ENCODE peak calls at places on chromosomes 11 and 22, in four cellular contexts. One of them, this sample, is unnamed.

GRCh38 chr22:46914916-46915894 is 152.8 kb downstream of the TBC1D22A start:
- DNase-seq in stimulated activated CD8-positive, alpha-beta memory T cell treated with anti-CD3 and anti-CD28 coated beads, Interleukin-15, amount 100 ng/mL, for 24 hours: no peak
- DNase-seq in AG09309: no peak
- DNase-seq in right lobe of liver: no peak
- DNase-seq in this sample: no peak

GRCh38 chr11:102452461-102453285 is at the start of gene TMEM123:
- DNase-seq in AG09309: no peak
- DNase-seq in stimulated activated CD8-positive, alpha-beta memory T cell treated with anti-CD3 and anti-CD28 coated beads, Interleukin-15, amount 100 ng/mL, for 24 hours: peak; percentile 73
- DNase-seq in right lobe of liver: peak; percentile 92
- DNase-seq in this sample: peak; percentile 91

GRCh38 chr22:24947383-24947782 is 889 bp upstream of the LHFPL7 start:
- DNase-seq in right lobe of liver: no peak
- DNase-seq in stimulated activated CD8-positive, alpha-beta memory T cell treated with anti-CD3 and anti-CD28 coated beads, Interleukin-15, amount 100 ng/mL, for 24 hours: no peak
- DNase-seq in AG09309: no peak
- DNase-seq in this sample: no peak

GRCh38 chr22:33823552-33823951 is 96.7 kb downstream of the LARGE1 start:
- DNase-seq in stimulated activated CD8-positive, alpha-beta memory T cell treated with anti-CD3 and anti-CD28 coated beads, Interleukin-15, amount 100 ng/mL, for 24 hours: no peak
- DNase-seq in AG09309: no peak
- DNase-seq in right lobe of liver: no peak
- DNase-seq in this sample: no peak

GRCh38 chr11:22477312-22477711 is 139.1 kb downstream of the SLC17A6 start:
- DNase-seq in stimulated activated CD8-positive, alpha-beta memory T cell treated with anti-CD3 and anti-CD28 coated beads, Interleukin-15, amount 100 ng/mL, for 24 hours: no peak
- DNase-seq in right lobe of liver: no peak
- DNase-seq in AG09309: no peak
- DNase-seq in this sample: no peak

GRCh38 chr22:42960146-42960509 is 54.8 kb downstream of the PACSIN2 start:
- DNase-seq in stimulated activated CD8-positive, alpha-beta memory T cell treated with anti-CD3 and anti-CD28 coated beads, Interleukin-15, amount 100 ng/mL, for 24 hours: no peak
- DNase-seq in right lobe of liver: no peak
- DNase-seq in AG09309: no peak
- DNase-seq in this sample: no peak

GRCh38 chr11:76752321-76753175 is 30.6 kb upstream of the TSKU start:
- DNase-seq in right lobe of liver: no peak
- DNase-seq in stimulated activated CD8-positive, alpha-beta memory T cell treated with anti-CD3 and anti-CD28 coated beads, Interleukin-15, amount 100 ng/mL, for 24 hours: no peak
- DNase-seq in AG09309: peak; percentile 85
- DNase-seq in this sample: no peak

GRCh38 chr11:45900916-45901617 is 6.0 kb downstream of the FREY1 start:
- DNase-seq in stimulated activated CD8-positive, alpha-beta memory T cell treated with anti-CD3 and anti-CD28 coated beads, Interleukin-15, amount 100 ng/mL, for 24 hours: no peak
- DNase-seq in right lobe of liver: no peak
- DNase-seq in AG09309: no peak
- DNase-seq in this sample: no peak

GRCh38 chr22:44678245-44678979 is 23.6 kb upstream of the PRR5 start:
- DNase-seq in right lobe of liver: no peak
- DNase-seq in stimulated activated CD8-positive, alpha-beta memory T cell treated with anti-CD3 and anti-CD28 coated beads, Interleukin-15, amount 100 ng/mL, for 24 hours: no peak
- DNase-seq in AG09309: no peak
- DNase-seq in this sample: no peak

GRCh38 chr11:1483445-1483961 is 3.1 kb downstream of the MOB2 start:
- DNase-seq in stimulated activated CD8-positive, alpha-beta memory T cell treated with anti-CD3 and anti-CD28 coated beads, Interleukin-15, amount 100 ng/mL, for 24 hours: no peak
- DNase-seq in AG09309: no peak
- DNase-seq in right lobe of liver: peak; percentile 7
- DNase-seq in this sample: no peak

GRCh38 chr11:103582351-103582909 is 454.0 kb upstream of the DDI1 start:
- DNase-seq in right lobe of liver: no peak
- DNase-seq in stimulated activated CD8-positive, alpha-beta memory T cell treated with anti-CD3 and anti-CD28 coated beads, Interleukin-15, amount 100 ng/mL, for 24 hours: no peak
- DNase-seq in AG09309: no peak
- DNase-seq in this sample: no peak

GRCh38 chr11:11973866-11974265 is 34.6 kb downstream of the DKK3 start:
- DNase-seq in stimulated activated CD8-positive, alpha-beta memory T cell treated with anti-CD3 and anti-CD28 coated beads, Interleukin-15, amount 100 ng/mL, for 24 hours: no peak
- DNase-seq in right lobe of liver: no peak
- DNase-seq in AG09309: no peak
- DNase-seq in this sample: no peak

GRCh38 chr11:126585388-126586302 is 230.2 kb downstream of the ST3GAL4 start:
- DNase-seq in AG09309: peak; percentile 75
- DNase-seq in stimulated activated CD8-positive, alpha-beta memory T cell treated with anti-CD3 and anti-CD28 coated beads, Interleukin-15, amount 100 ng/mL, for 24 hours: no peak
- DNase-seq in right lobe of liver: peak; percentile 30
- DNase-seq in this sample: no peak

GRCh38 chr22:44592466-44593180 is 94.6 kb upstream of the RTL6 start:
- DNase-seq in stimulated activated CD8-positive, alpha-beta memory T cell treated with anti-CD3 and anti-CD28 coated beads, Interleukin-15, amount 100 ng/mL, for 24 hours: no peak
- DNase-seq in right lobe of liver: no peak
- DNase-seq in AG09309: no peak
- DNase-seq in this sample: no peak

GRCh38 chr22:19629331-19629719 is 85.0 kb upstream of the SEPTIN5 start:
- DNase-seq in right lobe of liver: no peak
- DNase-seq in stimulated activated CD8-positive, alpha-beta memory T cell treated with anti-CD3 and anti-CD28 coated beads, Interleukin-15, amount 100 ng/mL, for 24 hours: no peak
- DNase-seq in AG09309: no peak
- DNase-seq in this sample: no peak

GRCh38 chr11:65781962-65782815 is 1.4 kb upstream of the AP5B1 start:
- DNase-seq in right lobe of liver: no peak
- DNase-seq in stimulated activated CD8-positive, alpha-beta memory T cell treated with anti-CD3 and anti-CD28 coated beads, Interleukin-15, amount 100 ng/mL, for 24 hours: no peak
- DNase-seq in AG09309: no peak
- DNase-seq in this sample: no peak

GRCh38 chr11:83007909-83008580 is 63.7 kb downstream of the RAB30 start:
- DNase-seq in stimulated activated CD8-positive, alpha-beta memory T cell treated with anti-CD3 and anti-CD28 coated beads, Interleukin-15, amount 100 ng/mL, for 24 hours: no peak
- DNase-seq in AG09309: no peak
- DNase-seq in right lobe of liver: peak; percentile 72
- DNase-seq in this sample: peak; percentile 63

This sample was measured in GM12865.